ENCODE peak calls at places on chromosomes 16 and 17, in seven cellular contexts. One of them, this sample, is unnamed.

GRCh38 chr16:81623365-81624102 is 155.6 kb upstream of the PLCG2 start:
- DNase-seq in CD8-positive, alpha-beta memory T cell: peak; percentile 45
- DNase-seq in foreskin fibroblast: peak; percentile 76
- DNase-seq in endothelial cell: peak; percentile 57
- DNase-seq in WTC11: peak; percentile 50
- DNase-seq in NCI-H345: peak; percentile 51
- DNase-seq in T follicular helper cell: peak; percentile 33
- DNase-seq in this sample: peak; percentile 24

GRCh38 chr17:27993161-27993695 is 49.2 kb upstream of the NLK start:
- DNase-seq in endothelial cell: no peak
- DNase-seq in NCI-H345: no peak
- DNase-seq in foreskin fibroblast: no peak
- DNase-seq in T follicular helper cell: no peak
- DNase-seq in WTC11: no peak
- DNase-seq in CD8-positive, alpha-beta memory T cell: no peak
- DNase-seq in this sample: no peak

GRCh38 chr16:84932691-84933090 is 78.6 kb downstream of the ZDHHC7 start:
- DNase-seq in foreskin fibroblast: no peak
- DNase-seq in NCI-H345: no peak
- DNase-seq in WTC11: no peak
- DNase-seq in CD8-positive, alpha-beta memory T cell: no peak
- DNase-seq in endothelial cell: no peak
- DNase-seq in T follicular helper cell: no peak
- DNase-seq in this sample: no peak

GRCh38 chr17:78873519-78874340 is 29.3 kb downstream of the CEP295NL start:
- DNase-seq in endothelial cell: no peak
- DNase-seq in foreskin fibroblast: peak; percentile 71
- DNase-seq in T follicular helper cell: no peak
- DNase-seq in WTC11: no peak
- DNase-seq in NCI-H345: peak; percentile 61
- DNase-seq in CD8-positive, alpha-beta memory T cell: no peak
- DNase-seq in this sample: no peak

GRCh38 chr16:51053805-51054204 is 97.3 kb downstream of the SALL1 start:
- DNase-seq in NCI-H345: no peak
- DNase-seq in WTC11: no peak
- DNase-seq in T follicular helper cell: no peak
- DNase-seq in endothelial cell: no peak
- DNase-seq in CD8-positive, alpha-beta memory T cell: no peak
- DNase-seq in foreskin fibroblast: no peak
- DNase-seq in this sample: no peak

GRCh38 chr16:29962344-29962994 is 590 bp downstream of the TMEM219 start:
- DNase-seq in foreskin fibroblast: peak; percentile 54
- DNase-seq in endothelial cell: peak; percentile 23
- DNase-seq in CD8-positive, alpha-beta memory T cell: no peak
- DNase-seq in WTC11: no peak
- DNase-seq in T follicular helper cell: no peak
- DNase-seq in NCI-H345: no peak
- DNase-seq in this sample: peak; percentile 25

GRCh38 chr17:49603720-49604119 is 28.0 kb downstream of the NXPH3 start:
- DNase-seq in endothelial cell: no peak
- DNase-seq in T follicular helper cell: no peak
- DNase-seq in CD8-positive, alpha-beta memory T cell: no peak
- DNase-seq in WTC11: no peak
- DNase-seq in foreskin fibroblast: no peak
- DNase-seq in NCI-H345: no peak
- DNase-seq in this sample: no peak

GRCh38 chr16:89031715-89032659 is 55.0 kb upstream of the CBFA2T3 start:
- DNase-seq in NCI-H345: no peak
- DNase-seq in WTC11: no peak
- DNase-seq in foreskin fibroblast: no peak
- DNase-seq in CD8-positive, alpha-beta memory T cell: peak; percentile 63
- DNase-seq in T follicular helper cell: peak; percentile 32
- DNase-seq in endothelial cell: no peak
- DNase-seq in this sample: peak; percentile 87

GRCh38 chr16:50323335-50324011 is 45.3 kb downstream of the BRD7 start:
- DNase-seq in NCI-H345: peak; percentile 6
- DNase-seq in WTC11: no peak
- DNase-seq in endothelial cell: no peak
- DNase-seq in foreskin fibroblast: peak; percentile 75
- DNase-seq in CD8-positive, alpha-beta memory T cell: no peak
- DNase-seq in T follicular helper cell: no peak
- DNase-seq in this sample: no peak

GRCh38 chr17:43860927-43861622 is 14.1 kb downstream of the CD300LG start:
- DNase-seq in CD8-positive, alpha-beta memory T cell: no peak
- DNase-seq in T follicular helper cell: no peak
- DNase-seq in NCI-H345: no peak
- DNase-seq in endothelial cell: peak; percentile 31
- DNase-seq in foreskin fibroblast: no peak
- DNase-seq in WTC11: no peak
- DNase-seq in this sample: no peak

GRCh38 chr17:66301418-66301863 is 972 bp upstream of the PRKCA start:
- DNase-seq in CD8-positive, alpha-beta memory T cell: no peak
- DNase-seq in WTC11: no peak
- DNase-seq in foreskin fibroblast: no peak
- DNase-seq in NCI-H345: no peak
- DNase-seq in T follicular helper cell: no peak
- DNase-seq in endothelial cell: no peak
- DNase-seq in this sample: no peak

GRCh38 chr17:16044484-16044883 is 44.9 kb downstream of the TTC19 start:
- DNase-seq in endothelial cell: no peak
- DNase-seq in CD8-positive, alpha-beta memory T cell: no peak
- DNase-seq in T follicular helper cell: no peak
- DNase-seq in NCI-H345: no peak
- DNase-seq in WTC11: peak; percentile 23
- DNase-seq in foreskin fibroblast: no peak
- DNase-seq in this sample: no peak

GRCh38 chr16:79788949-79789348 is 188.4 kb upstream of the MAF start:
- DNase-seq in CD8-positive, alpha-beta memory T cell: no peak
- DNase-seq in endothelial cell: no peak
- DNase-seq in T follicular helper cell: no peak
- DNase-seq in NCI-H345: no peak
- DNase-seq in WTC11: no peak
- DNase-seq in foreskin fibroblast: no peak
- DNase-seq in this sample: no peak

GRCh38 chr17:64028874-64029464 is 8.5 kb upstream of the ICAM2 start:
- DNase-seq in foreskin fibroblast: peak; percentile 88
- DNase-seq in NCI-H345: peak; percentile 68
- DNase-seq in WTC11: peak; percentile 72
- DNase-seq in CD8-positive, alpha-beta memory T cell: peak; percentile 60
- DNase-seq in endothelial cell: peak; percentile 69
- DNase-seq in T follicular helper cell: peak; percentile 60
- DNase-seq in this sample: peak; percentile 64

GRCh38 chr16:65771707-65772106 is 594.8 kb upstream of the CDH5 start:
- DNase-seq in WTC11: no peak
- DNase-seq in NCI-H345: no peak
- DNase-seq in T follicular helper cell: no peak
- DNase-seq in foreskin fibroblast: no peak
- DNase-seq in endothelial cell: no peak
- DNase-seq in CD8-positive, alpha-beta memory T cell: no peak
- DNase-seq in this sample: no peak

GRCh38 chr17:75565066-75565465 is 22.5 kb upstream of the MYO15B start:
- DNase-seq in WTC11: no peak
- DNase-seq in CD8-positive, alpha-beta memory T cell: no peak
- DNase-seq in foreskin fibroblast: peak; percentile 81
- DNase-seq in T follicular helper cell: no peak
- DNase-seq in NCI-H345: no peak
- DNase-seq in endothelial cell: no peak
- DNase-seq in this sample: no peak

GRCh38 chr17:77307479-77308198 is 166.9 kb downstream of the SEC14L1 start:
- DNase-seq in CD8-positive, alpha-beta memory T cell: no peak
- DNase-seq in foreskin fibroblast: no peak
- DNase-seq in WTC11: no peak
- DNase-seq in NCI-H345: no peak
- DNase-seq in endothelial cell: no peak
- DNase-seq in T follicular helper cell: no peak
- DNase-seq in this sample: no peak

GRCh38 chr17:43556292-43556691 is 10.2 kb upstream of the ETV4 start:
- DNase-seq in CD8-positive, alpha-beta memory T cell: no peak
- DNase-seq in T follicular helper cell: no peak
- DNase-seq in foreskin fibroblast: peak; percentile 96
- DNase-seq in WTC11: no peak
- DNase-seq in endothelial cell: no peak
- DNase-seq in NCI-H345: no peak
- DNase-seq in this sample: no peak

GRCh38 chr17:37503148-37503547 is 13.5 kb downstream of the DUSP14 start:
- DNase-seq in foreskin fibroblast: no peak
- DNase-seq in WTC11: no peak
- DNase-seq in endothelial cell: no peak
- DNase-seq in T follicular helper cell: no peak
- DNase-seq in NCI-H345: no peak
- DNase-seq in CD8-positive, alpha-beta memory T cell: no peak
- DNase-seq in this sample: no peak

GRCh38 chr17:35900693-35901487 is 20.7 kb upstream of the CCL5 start:
- DNase-seq in NCI-H345: no peak
- DNase-seq in endothelial cell: no peak
- DNase-seq in WTC11: no peak
- DNase-seq in T follicular helper cell: no peak
- DNase-seq in foreskin fibroblast: peak; percentile 44
- DNase-seq in CD8-positive, alpha-beta memory T cell: peak; percentile 44
- DNase-seq in this sample: no peak

GRCh38 chr17:149897-150575 is 12.7 kb downstream of the SCGB1C2 start:
- DNase-seq in WTC11: no peak
- DNase-seq in foreskin fibroblast: no peak
- DNase-seq in endothelial cell: peak; percentile 1
- DNase-seq in NCI-H345: no peak
- DNase-seq in CD8-positive, alpha-beta memory T cell: no peak
- DNase-seq in T follicular helper cell: no peak
- DNase-seq in this sample: no peak

GRCh38 chr17:68197091-68197996 is 50.5 kb upstream of the AMZ2 start:
- DNase-seq in WTC11: peak; percentile 63
- DNase-seq in endothelial cell: peak; percentile 20
- DNase-seq in foreskin fibroblast: no peak
- DNase-seq in NCI-H345: peak; percentile 28
- DNase-seq in T follicular helper cell: no peak
- DNase-seq in CD8-positive, alpha-beta memory T cell: no peak
- DNase-seq in this sample: no peak

GRCh38 chr16:53282975-53283946 is 151.0 kb upstream of the RBL2 start:
- DNase-seq in endothelial cell: peak; percentile 5
- DNase-seq in foreskin fibroblast: peak; percentile 60
- DNase-seq in WTC11: no peak
- DNase-seq in T follicular helper cell: no peak
- DNase-seq in NCI-H345: peak; percentile 21
- DNase-seq in CD8-positive, alpha-beta memory T cell: peak; percentile 1
- DNase-seq in this sample: no peak

GRCh38 chr16:48117217-48118105 is 38.3 kb downstream of the ABCC12 start:
- DNase-seq in NCI-H345: peak; percentile 17
- DNase-seq in endothelial cell: peak; percentile 96
- DNase-seq in foreskin fibroblast: peak; percentile 58
- DNase-seq in CD8-positive, alpha-beta memory T cell: peak; percentile 31
- DNase-seq in WTC11: peak; percentile 93
- DNase-seq in T follicular helper cell: peak; percentile 27
- DNase-seq in this sample: peak; percentile 38

GRCh38 chr16:88353691-88354090 is 29.1 kb upstream of the ZNF469 start:
- DNase-seq in WTC11: no peak
- DNase-seq in CD8-positive, alpha-beta memory T cell: no peak
- DNase-seq in foreskin fibroblast: no peak
- DNase-seq in T follicular helper cell: no peak
- DNase-seq in endothelial cell: no peak
- DNase-seq in NCI-H345: no peak
- DNase-seq in this sample: no peak